ENCODE peak calls at places on chromosomes 7 and 10, in six cellular contexts. T is iPS DF 6.9; J is T-cell; D is KBM-7; A is A549; R is stimulated activated CD4-positive, alpha-beta T cell treated with anti-CD3 and anti-CD28 coated beads, Interleukin-4, amount 100 ng/mL, for 24 hours. W is an unnamed sample.

GRCh38 chr7:16129431-16130126 is 291.8 kb downstream of the CRPPA start:
- DNase-seq in T (no peak), J (no peak), D (no peak), A (peak), R (no peak), W (no peak)

GRCh38 chr7:25862254-25862992 is 289.6 kb upstream of the NFE2L3 start:
- DNase-seq in T (peak), J (peak), D (peak), A (peak), R (peak), W (peak)

GRCh38 chr7:156842317-156842716 is 50.7 kb downstream of the LMBR1 start:
- DNase-seq in T (no peak), J (no peak), D (no peak), A (no peak), R (no peak), W (peak)

GRCh38 chr10:6279540-6280267 is 77.0 kb downstream of the PFKFB3 start:
- DNase-seq in T (peak), J (no peak), D (no peak), A (peak), R (no peak), W (peak)

GRCh38 chr10:109893371-109893770 is 29.9 kb downstream of the XPNPEP1 start:
- DNase-seq in T (no peak), J (no peak), D (peak), A (no peak), R (no peak), W (no peak)

GRCh38 chr10:119105155-119105554 is 1.2 kb downstream of the DENND10 start:
- DNase-seq in T (no peak), J (no peak), D (no peak), A (no peak), R (no peak), W (no peak)

GRCh38 chr7:108427766-108428165 is 28.5 kb downstream of the NRCAM start:
- DNase-seq in T (no peak), J (no peak), D (no peak), A (no peak), R (no peak), W (no peak)

GRCh38 chr7:34313289-34313688 is 344.7 kb upstream of the NPSR1 start:
- DNase-seq in T (no peak), J (no peak), D (no peak), A (no peak), R (no peak), W (no peak)

GRCh38 chr10:45602082-45602730 is 70.4 kb downstream of the ZFAND4 start:
- DNase-seq in T (no peak), J (no peak), D (no peak), A (no peak), R (no peak), W (no peak)

GRCh38 chr10:29946953-29947700 is 112.3 kb downstream of the JCAD start:
- DNase-seq in T (no peak), J (no peak), D (no peak), A (peak), R (no peak), W (peak)

GRCh38 chr7:137501561-137501960 is 158.0 kb upstream of the PTN start:
- DNase-seq in T (no peak), J (no peak), D (no peak), A (no peak), R (no peak), W (no peak)

GRCh38 chr10:5710854-5711253 is 26.2 kb downstream of the TASOR2 start:
- DNase-seq in T (no peak), J (no peak), D (no peak), A (no peak), R (no peak), W (no peak)

GRCh38 chr7:107922891-107923290 is 31.9 kb downstream of the DLD start:
- DNase-seq in T (no peak), J (no peak), D (no peak), A (no peak), R (no peak), W (no peak)

GRCh38 chr10:102669206-102670064 is 25.2 kb downstream of the TRIM8 start:
- DNase-seq in T (no peak), J (no peak), D (peak), A (peak), R (no peak), W (no peak)

W was measured in cardiac muscle cell.